ENCODE peak calls at places on chromosomes 1 and 21, in ten cellular contexts. One of them, this sample, is unnamed. For H3K4me1, the result is how much of the 10 kb centered on the place peaks cover.

GRCh38 chr1:6918286-6918907 is 133.1 kb downstream of the CAMTA1 start:
- DNase-seq in A549: no peak
- DNase-seq in sigmoid colon: no peak
- DNase-seq in left ventricle myocardium inferior: no peak
- DNase-seq in psoas muscle: no peak
- DNase-seq in CD8-positive, alpha-beta memory T cell: no peak
- DNase-seq in tibial nerve: no peak
- DNase-seq in ovary: no peak
- DNase-seq in effector memory CD4-positive, alpha-beta T cell: no peak
- DNase-seq in colonic mucosa: no peak
- DNase-seq in this sample: no peak

GRCh38 chr21:43866659-43867331 is 1.8 kb downstream of the AGPAT3 start:
- DNase-seq in A549: no peak
- DNase-seq in sigmoid colon: no peak
- DNase-seq in left ventricle myocardium inferior: no peak
- DNase-seq in psoas muscle: no peak
- DNase-seq in CD8-positive, alpha-beta memory T cell: peak
- DNase-seq in tibial nerve: no peak
- DNase-seq in ovary: no peak
- DNase-seq in effector memory CD4-positive, alpha-beta T cell: peak
- DNase-seq in colonic mucosa: peak
- DNase-seq in this sample: no peak

GRCh38 chr1:232009741-232010140 is 383.2 kb downstream of the DISC1 start:
- DNase-seq in A549: no peak
- DNase-seq in sigmoid colon: no peak
- DNase-seq in left ventricle myocardium inferior: no peak
- DNase-seq in psoas muscle: no peak
- DNase-seq in CD8-positive, alpha-beta memory T cell: no peak
- DNase-seq in tibial nerve: no peak
- DNase-seq in ovary: no peak
- DNase-seq in effector memory CD4-positive, alpha-beta T cell: no peak
- DNase-seq in colonic mucosa: peak
- DNase-seq in this sample: no peak

GRCh38 chr1:46558141-46558963 is 6.9 kb upstream of the KNCN start:
- DNase-seq in A549: no peak
- DNase-seq in sigmoid colon: no peak
- DNase-seq in left ventricle myocardium inferior: no peak
- DNase-seq in psoas muscle: no peak
- DNase-seq in CD8-positive, alpha-beta memory T cell: no peak
- DNase-seq in tibial nerve: no peak
- DNase-seq in ovary: no peak
- DNase-seq in effector memory CD4-positive, alpha-beta T cell: no peak
- DNase-seq in colonic mucosa: no peak
- DNase-seq in this sample: no peak

GRCh38 chr1:27650527-27651175 is 15.7 kb upstream of the FGR start:
- DNase-seq in A549: no peak
- DNase-seq in sigmoid colon: no peak
- DNase-seq in left ventricle myocardium inferior: no peak
- DNase-seq in psoas muscle: no peak
- DNase-seq in CD8-positive, alpha-beta memory T cell: no peak
- DNase-seq in tibial nerve: no peak
- DNase-seq in ovary: no peak
- DNase-seq in effector memory CD4-positive, alpha-beta T cell: no peak
- DNase-seq in colonic mucosa: no peak
- DNase-seq in this sample: no peak

GRCh38 chr1:241138248-241138647 is 218.8 kb downstream of the RGS7 start:
- DNase-seq in A549: no peak
- DNase-seq in sigmoid colon: no peak
- DNase-seq in left ventricle myocardium inferior: no peak
- DNase-seq in psoas muscle: no peak
- DNase-seq in CD8-positive, alpha-beta memory T cell: no peak
- DNase-seq in tibial nerve: no peak
- DNase-seq in ovary: no peak
- DNase-seq in effector memory CD4-positive, alpha-beta T cell: no peak
- DNase-seq in colonic mucosa: no peak
- DNase-seq in this sample: no peak

GRCh38 chr1:208544058-208544457 is 299.9 kb upstream of the PLXNA2 start:
- DNase-seq in A549: no peak
- DNase-seq in sigmoid colon: no peak
- DNase-seq in left ventricle myocardium inferior: no peak
- DNase-seq in psoas muscle: no peak
- DNase-seq in CD8-positive, alpha-beta memory T cell: no peak
- DNase-seq in tibial nerve: no peak
- DNase-seq in ovary: no peak
- DNase-seq in effector memory CD4-positive, alpha-beta T cell: no peak
- DNase-seq in colonic mucosa: no peak
- DNase-seq in this sample: no peak

GRCh38 chr1:61434276-61434675 is 290.7 kb downstream of the TM2D1 start:
- DNase-seq in A549: no peak
- DNase-seq in sigmoid colon: no peak
- DNase-seq in left ventricle myocardium inferior: no peak
- DNase-seq in psoas muscle: no peak
- DNase-seq in CD8-positive, alpha-beta memory T cell: no peak
- DNase-seq in tibial nerve: no peak
- DNase-seq in ovary: no peak
- DNase-seq in effector memory CD4-positive, alpha-beta T cell: no peak
- DNase-seq in colonic mucosa: no peak
- DNase-seq in this sample: no peak

GRCh38 chr1:29786791-29787732 is 550.7 kb downstream of the PTPRU start:
- DNase-seq in A549: no peak
- DNase-seq in sigmoid colon: no peak
- DNase-seq in left ventricle myocardium inferior: no peak
- DNase-seq in psoas muscle: no peak
- DNase-seq in CD8-positive, alpha-beta memory T cell: no peak
- DNase-seq in tibial nerve: no peak
- DNase-seq in ovary: no peak
- DNase-seq in effector memory CD4-positive, alpha-beta T cell: no peak
- DNase-seq in colonic mucosa: peak
- DNase-seq in this sample: no peak

GRCh38 chr1:52913537-52913936 is 8.0 kb downstream of the ECHDC2 start:
- DNase-seq in A549: no peak
- DNase-seq in sigmoid colon: no peak
- DNase-seq in left ventricle myocardium inferior: no peak
- DNase-seq in psoas muscle: no peak
- DNase-seq in CD8-positive, alpha-beta memory T cell: no peak
- DNase-seq in tibial nerve: no peak
- DNase-seq in ovary: no peak
- DNase-seq in effector memory CD4-positive, alpha-beta T cell: no peak
- DNase-seq in colonic mucosa: no peak
- DNase-seq in this sample: no peak

DNA sequence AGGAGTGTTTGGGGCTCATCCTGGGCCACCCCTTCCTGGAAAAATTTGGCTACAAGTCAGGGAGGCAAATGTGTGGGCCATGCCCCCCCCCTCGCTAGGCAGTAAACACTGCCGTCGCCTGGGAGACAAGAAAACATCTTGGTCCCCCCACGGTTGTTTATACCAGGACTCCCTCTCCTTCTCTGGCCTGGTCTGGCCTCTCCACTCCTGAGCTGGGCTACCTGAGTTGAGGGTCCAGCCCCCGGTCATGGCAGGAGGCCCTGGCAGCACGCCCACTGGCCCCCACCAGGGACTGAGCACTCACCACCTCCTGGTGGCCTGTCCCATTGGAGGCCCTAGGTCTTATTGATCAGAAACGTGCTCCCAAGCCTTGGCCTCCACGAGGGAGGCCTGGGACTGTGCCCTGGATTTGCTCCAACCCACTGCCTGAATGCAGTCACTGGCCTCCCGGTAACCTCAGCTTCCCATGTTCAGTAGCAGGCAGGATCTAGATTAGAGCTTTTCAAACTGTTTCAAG is 15.8 kb downstream of the KCNQ4 start:
- DNase-seq in A549: no peak
- DNase-seq in sigmoid colon: peak
- DNase-seq in left ventricle myocardium inferior: no peak
- DNase-seq in psoas muscle: peak
- DNase-seq in CD8-positive, alpha-beta memory T cell: no peak
- DNase-seq in tibial nerve: no peak
- DNase-seq in ovary: peak
- DNase-seq in effector memory CD4-positive, alpha-beta T cell: no peak
- DNase-seq in colonic mucosa: no peak
- DNase-seq in this sample: no peak
- H3K27ac ChIP-seq in A549: no peak
- H3K27ac ChIP-seq in sigmoid colon: peak
- H3K27ac ChIP-seq in left ventricle myocardium inferior: no peak
- H3K27ac ChIP-seq in psoas muscle: peak
- H3K27ac ChIP-seq in CD8-positive, alpha-beta memory T cell: no peak
- H3K27ac ChIP-seq in tibial nerve: no peak
- H3K27ac ChIP-seq in ovary: peak
- H3K27ac ChIP-seq in effector memory CD4-positive, alpha-beta T cell: no peak
- H3K27ac ChIP-seq in colonic mucosa: no peak
- H3K27ac ChIP-seq in this sample: no peak

GRCh38 chr1:234168061-234168724 is 205.1 kb upstream of the COA6 start:
- DNase-seq in A549: no peak
- DNase-seq in sigmoid colon: no peak
- DNase-seq in left ventricle myocardium inferior: no peak
- DNase-seq in psoas muscle: peak
- DNase-seq in CD8-positive, alpha-beta memory T cell: no peak
- DNase-seq in tibial nerve: no peak
- DNase-seq in ovary: no peak
- DNase-seq in effector memory CD4-positive, alpha-beta T cell: no peak
- DNase-seq in colonic mucosa: no peak
- DNase-seq in this sample: no peak

GRCh38 chr1:234164098-234164709 is 209.1 kb upstream of the COA6 start:
- DNase-seq in A549: no peak
- DNase-seq in sigmoid colon: no peak
- DNase-seq in left ventricle myocardium inferior: no peak
- DNase-seq in psoas muscle: no peak
- DNase-seq in CD8-positive, alpha-beta memory T cell: no peak
- DNase-seq in tibial nerve: no peak
- DNase-seq in ovary: no peak
- DNase-seq in effector memory CD4-positive, alpha-beta T cell: no peak
- DNase-seq in colonic mucosa: no peak
- DNase-seq in this sample: no peak

GRCh38 chr1:234163267-234163919 is 209.9 kb upstream of the COA6 start:
- DNase-seq in A549: no peak
- DNase-seq in sigmoid colon: no peak
- DNase-seq in left ventricle myocardium inferior: no peak
- DNase-seq in psoas muscle: no peak
- DNase-seq in CD8-positive, alpha-beta memory T cell: no peak
- DNase-seq in tibial nerve: no peak
- DNase-seq in ovary: no peak
- DNase-seq in effector memory CD4-positive, alpha-beta T cell: no peak
- DNase-seq in colonic mucosa: no peak
- DNase-seq in this sample: peak

GRCh38 chr1:234162661-234163060 is 210.6 kb upstream of the COA6 start:
- DNase-seq in A549: no peak
- DNase-seq in sigmoid colon: no peak
- DNase-seq in left ventricle myocardium inferior: no peak
- DNase-seq in psoas muscle: no peak
- DNase-seq in CD8-positive, alpha-beta memory T cell: no peak
- DNase-seq in tibial nerve: no peak
- DNase-seq in ovary: no peak
- DNase-seq in effector memory CD4-positive, alpha-beta T cell: no peak
- DNase-seq in colonic mucosa: no peak
- DNase-seq in this sample: no peak
- H3K4me1 ChIP-seq in A549: under half
- H3K4me1 ChIP-seq in sigmoid colon: under half
- H3K4me1 ChIP-seq in left ventricle myocardium inferior: under half
- H3K4me1 ChIP-seq in psoas muscle: under half
- H3K4me1 ChIP-seq in CD8-positive, alpha-beta memory T cell: under half
- H3K4me1 ChIP-seq in tibial nerve: under half
- H3K4me1 ChIP-seq in ovary: under half
- H3K4me1 ChIP-seq in effector memory CD4-positive, alpha-beta T cell: under half
- H3K4me1 ChIP-seq in colonic mucosa: under half
- H3K4me1 ChIP-seq in this sample: under half

GRCh38 chr1:186391841-186392240 is 16.2 kb downstream of the ODR4 start:
- DNase-seq in A549: no peak
- DNase-seq in sigmoid colon: no peak
- DNase-seq in left ventricle myocardium inferior: no peak
- DNase-seq in psoas muscle: no peak
- DNase-seq in CD8-positive, alpha-beta memory T cell: no peak
- DNase-seq in tibial nerve: no peak
- DNase-seq in ovary: no peak
- DNase-seq in effector memory CD4-positive, alpha-beta T cell: no peak
- DNase-seq in colonic mucosa: no peak
- DNase-seq in this sample: no peak

GRCh38 chr1:186390925-186391324 is 15.3 kb downstream of the ODR4 start:
- DNase-seq in A549: no peak
- DNase-seq in sigmoid colon: no peak
- DNase-seq in left ventricle myocardium inferior: no peak
- DNase-seq in psoas muscle: no peak
- DNase-seq in CD8-positive, alpha-beta memory T cell: no peak
- DNase-seq in tibial nerve: no peak
- DNase-seq in ovary: no peak
- DNase-seq in effector memory CD4-positive, alpha-beta T cell: no peak
- DNase-seq in colonic mucosa: no peak
- DNase-seq in this sample: no peak

DNA sequence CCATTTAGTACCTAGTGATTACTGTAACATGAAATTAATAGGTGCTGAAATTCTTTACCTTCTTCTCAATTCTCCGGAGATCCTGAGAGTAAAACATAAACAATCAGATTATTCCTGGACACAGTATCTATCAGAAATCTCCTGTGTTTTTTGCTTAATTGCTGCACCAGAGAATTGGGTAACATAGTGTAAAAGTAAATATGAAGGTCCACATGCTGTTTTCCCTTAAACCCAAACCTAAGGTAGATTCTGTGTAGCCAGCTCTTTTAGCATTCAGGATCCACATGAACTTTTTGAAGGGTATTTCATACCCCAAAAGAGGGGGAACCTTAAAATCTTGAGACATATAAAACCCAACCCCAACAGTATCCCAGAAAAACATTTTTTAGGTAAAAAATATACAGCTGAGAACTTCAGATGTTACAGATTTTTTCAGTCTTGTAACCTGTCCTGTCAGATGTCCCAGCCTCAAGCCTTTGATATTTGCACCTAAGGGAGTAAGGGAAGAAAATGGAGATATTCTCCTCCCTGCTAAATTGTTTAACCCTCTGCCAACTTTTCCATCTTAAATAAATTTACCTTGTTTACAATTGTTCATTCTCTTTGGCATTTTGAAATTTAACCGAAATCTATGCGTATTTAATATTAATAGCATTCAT is 11.2 kb downstream of the ODR4 start:
- DNase-seq in A549: no peak
- DNase-seq in sigmoid colon: no peak
- DNase-seq in left ventricle myocardium inferior: no peak
- DNase-seq in psoas muscle: no peak
- DNase-seq in CD8-positive, alpha-beta memory T cell: no peak
- DNase-seq in tibial nerve: no peak
- DNase-seq in ovary: no peak
- DNase-seq in effector memory CD4-positive, alpha-beta T cell: no peak
- DNase-seq in colonic mucosa: no peak
- DNase-seq in this sample: no peak
- H3K27ac ChIP-seq in A549: no peak
- H3K27ac ChIP-seq in sigmoid colon: no peak
- H3K27ac ChIP-seq in left ventricle myocardium inferior: no peak
- H3K27ac ChIP-seq in psoas muscle: no peak
- H3K27ac ChIP-seq in CD8-positive, alpha-beta memory T cell: no peak
- H3K27ac ChIP-seq in tibial nerve: no peak
- H3K27ac ChIP-seq in ovary: no peak
- H3K27ac ChIP-seq in effector memory CD4-positive, alpha-beta T cell: no peak
- H3K27ac ChIP-seq in colonic mucosa: no peak
- H3K27ac ChIP-seq in this sample: no peak

GRCh38 chr1:164636744-164637143 is 77.8 kb downstream of the PBX1 start:
- DNase-seq in A549: no peak
- DNase-seq in sigmoid colon: no peak
- DNase-seq in left ventricle myocardium inferior: no peak
- DNase-seq in psoas muscle: no peak
- DNase-seq in CD8-positive, alpha-beta memory T cell: no peak
- DNase-seq in tibial nerve: no peak
- DNase-seq in ovary: no peak
- DNase-seq in effector memory CD4-positive, alpha-beta T cell: no peak
- DNase-seq in colonic mucosa: no peak
- DNase-seq in this sample: no peak
- H3K4me1 ChIP-seq in A549: half or more
- H3K4me1 ChIP-seq in sigmoid colon: half or more
- H3K4me1 ChIP-seq in left ventricle myocardium inferior: half or more
- H3K4me1 ChIP-seq in psoas muscle: half or more
- H3K4me1 ChIP-seq in CD8-positive, alpha-beta memory T cell: under half
- H3K4me1 ChIP-seq in tibial nerve: under half
- H3K4me1 ChIP-seq in ovary: under half
- H3K4me1 ChIP-seq in effector memory CD4-positive, alpha-beta T cell: under half
- H3K4me1 ChIP-seq in colonic mucosa: under half
- H3K4me1 ChIP-seq in this sample: under half